ENCODE peak calls at places on chromosome 2, in eight cellular contexts. D is heart right ventricle, H is fibroblast of lung, G is cardiac fibroblast, R is HCT116, O is GM06990, E is MM.1S, F is mammary epithelial cell. L is an unnamed sample.
A peak's percentile ranks its signal among the peaks of the same experiment; 100 is the strongest.

GRCh38 chr2:196459539-196459938 is 180.0 kb upstream of the CCDC150 start:
- DNase-seq in D (no peak), G (peak; percentile 40), R (no peak), H (peak; percentile 36), O (no peak), F (peak; percentile 17), E (peak; percentile 87), L (peak; percentile 72)

GRCh38 chr2:29014811-29015414 is 33.8 kb downstream of the TOGARAM2 start:
- DNase-seq in D (peak; percentile 67), G (peak; percentile 78), E (no peak), R (no peak), O (peak; percentile 35), H (peak; percentile 31), F (peak; percentile 34), L (peak; percentile 12)

GRCh38 chr2:236825989-236826510 is 256.4 kb downstream of the ACKR3 start:
- DNase-seq in O (no peak), H (no peak), G (no peak), F (no peak), E (no peak), D (no peak), R (no peak), L (no peak)

GRCh38 chr2:133193544-133193943 is 374.7 kb downstream of the NCKAP5 start:
- DNase-seq in O (no peak), D (no peak), R (no peak), F (no peak), E (no peak), H (no peak), G (no peak), L (no peak)

GRCh38 chr2:106153781-106154180 is 40.3 kb downstream of the UXS1 start:
- DNase-seq in F (no peak), H (no peak), E (no peak), D (no peak), R (no peak), G (no peak), O (no peak), L (no peak)

GRCh38 chr2:127784965-127785518 is 25.9 kb downstream of the WDR33 start:
- DNase-seq in G (no peak), D (no peak), H (no peak), E (no peak), R (no peak), O (no peak), F (no peak), L (no peak)

GRCh38 chr2:162254472-162254871 is 11.2 kb upstream of the FAP start:
- DNase-seq in G (no peak), H (no peak), D (no peak), E (no peak), F (no peak), O (no peak), R (no peak), L (no peak)

GRCh38 chr2:159893439-159893838 is 95.4 kb upstream of the CD302 start:
- DNase-seq in E (no peak), G (no peak), D (no peak), H (no peak), F (no peak), O (no peak), R (no peak), L (no peak)

GRCh38 chr2:144445196-144445595 is 74.7 kb downstream of the ZEB2 start:
- DNase-seq in H (no peak), G (no peak), O (no peak), R (no peak), D (no peak), E (no peak), F (no peak), L (no peak)

GRCh38 chr2:144446136-144446535 is 73.8 kb downstream of the ZEB2 start:
- DNase-seq in G (no peak), R (no peak), D (no peak), H (no peak), O (no peak), F (no peak), E (no peak), L (no peak)

GRCh38 chr2:144444418-144444817 is 75.5 kb downstream of the ZEB2 start:
- DNase-seq in G (no peak), H (no peak), R (no peak), D (no peak), E (no peak), F (no peak), O (no peak), L (no peak)

GRCh38 chr2:144441711-144442141 is 78.2 kb downstream of the ZEB2 start:
- DNase-seq in H (no peak), E (no peak), F (no peak), O (no peak), G (no peak), R (no peak), D (no peak), L (no peak)

DNA sequence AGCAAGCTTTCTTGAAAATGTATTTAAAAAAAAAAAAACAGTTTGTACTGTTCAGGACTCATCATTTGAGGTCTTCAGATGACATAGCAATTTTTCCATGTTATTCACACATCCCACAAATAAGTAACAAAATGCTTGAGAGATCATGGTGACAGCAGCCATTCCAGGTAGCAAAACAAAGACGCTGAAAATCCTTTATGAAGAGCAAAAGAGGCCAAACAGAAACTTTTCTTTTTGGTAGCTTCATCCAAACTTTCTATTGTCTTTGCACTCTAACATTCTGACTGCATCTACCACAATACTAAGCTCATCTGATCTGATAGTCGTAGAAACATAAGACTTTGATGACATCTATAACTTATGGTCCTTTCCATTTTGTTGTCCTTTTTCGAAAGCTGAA is 76.1 kb downstream of the ZEB2 start:
- DNase-seq in E (no peak), D (no peak), G (peak; percentile 40), F (no peak), R (no peak), O (no peak), H (no peak), L (no peak)
- H3K4me3 ChIP-seq in E (no peak overlapping the region), D (no peak overlapping the region), G (no peak overlapping the region), F (no peak overlapping the region), R (no peak overlapping the region), O (no peak overlapping the region), H (no peak overlapping the region), L (no peak overlapping the region)

GRCh38 chr2:107932986-107933385 is 53.3 kb upstream of the SLC5A7 start:
- DNase-seq in R (no peak), E (peak; percentile 30), H (peak; percentile 14), F (no peak), O (no peak), G (peak; percentile 34), D (no peak), L (peak; percentile 18)
- TF ChIP-seq CTCF in R (no peak), E (peak; percentile 55), H (peak; percentile 43), F (peak; percentile 16), O (peak; percentile 37), G (peak; percentile 42), D (peak; percentile 55), L (peak; percentile 37)

GRCh38 chr2:58429285-58429874 is 188.3 kb upstream of the FANCL start:
- DNase-seq in R (no peak), D (no peak), O (no peak), H (no peak), G (no peak), E (no peak), F (no peak), L (no peak)
- H3K4me3 ChIP-seq in R (no peak overlapping the region), D (no peak overlapping the region), O (no peak overlapping the region), H (no peak overlapping the region), G (no peak overlapping the region), E (no peak overlapping the region), F (no peak overlapping the region), L (no peak overlapping the region)

DNA sequence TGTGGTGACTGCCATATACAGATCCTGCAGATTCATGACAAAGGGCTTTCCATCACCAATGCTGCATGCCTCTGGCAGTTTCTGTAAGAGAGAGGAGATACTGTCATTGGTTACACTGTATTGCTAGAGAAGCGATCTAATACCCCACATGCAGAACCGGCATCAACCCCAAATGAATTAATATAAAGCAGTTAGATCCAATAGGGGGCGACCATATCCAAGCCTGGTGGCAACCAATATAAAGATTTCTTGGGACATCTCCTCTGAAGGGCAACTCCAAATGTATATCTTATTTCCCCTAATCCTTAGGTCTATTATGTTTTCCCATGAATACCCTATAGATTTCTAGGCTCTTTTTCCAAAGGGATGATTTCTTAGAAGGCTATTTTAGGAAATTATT is 17.4 kb upstream of the IHH start:
- DNase-seq in R (no peak), E (no peak), O (no peak), D (no peak), G (no peak), F (no peak), H (no peak), L (no peak)
- TF ChIP-seq CTCF in R (peak; percentile 8), E (peak; percentile 9), O (no peak), D (no peak), G (peak; percentile 23), F (no peak), H (peak; percentile 33), L (no peak)

DNA sequence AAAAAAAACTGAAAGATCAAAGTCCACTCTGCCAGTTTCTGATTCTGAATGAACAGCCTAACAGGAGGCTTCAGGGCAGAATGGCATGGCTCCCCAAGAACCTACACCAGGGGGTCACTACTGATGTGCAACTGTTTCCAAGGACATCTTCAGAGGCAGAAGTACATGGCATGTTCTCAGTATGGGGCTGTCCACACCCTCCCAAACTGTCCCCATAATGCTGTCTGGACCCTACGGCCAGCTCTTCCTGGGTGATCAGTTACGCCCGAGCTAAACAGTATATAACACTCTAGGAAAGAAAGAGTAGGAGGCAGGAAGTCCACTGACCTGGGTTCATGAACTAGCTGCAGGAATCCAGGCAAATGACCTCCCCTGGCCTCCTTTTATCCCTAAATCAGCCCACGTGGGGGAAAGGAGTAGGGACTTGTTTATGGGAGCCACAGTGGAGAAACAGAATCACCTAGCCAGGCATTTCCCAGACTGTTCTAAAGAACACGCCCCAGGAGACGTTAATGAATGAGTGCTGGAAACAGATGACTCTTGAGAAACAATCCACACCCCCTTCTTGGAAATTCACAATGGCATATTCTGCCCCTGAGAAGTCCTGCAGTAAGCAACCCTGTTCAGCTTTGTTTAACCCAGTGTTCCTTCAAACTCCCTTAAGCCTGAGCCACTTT is 2.5 kb downstream of the TMBIM1 start:
- DNase-seq in H (peak; percentile 55), G (peak; percentile 71), D (no peak), O (no peak), E (no peak), F (peak; percentile 88), R (no peak), L (peak; percentile 76)
- H3K4me3 ChIP-seq in H (peak overlapping the region; percentile 95), G (no peak overlapping the region), D (peak overlapping the region; percentile 99), O (peak overlapping the region; percentile 12), E (no peak overlapping the region), F (peak overlapping the region; percentile 98), R (no peak overlapping the region), L (peak overlapping the region; percentile 93)

GRCh38 chr2:164617466-164617865 is 3.8 kb downstream of the GRB14 start:
- DNase-seq in O (no peak), G (peak; percentile 71), R (no peak), F (peak; percentile 35), D (no peak), E (no peak), H (no peak), L (peak; percentile 51)

GRCh38 chr2:164609790-164610189 is 11.5 kb downstream of the GRB14 start:
- DNase-seq in D (no peak), H (no peak), G (no peak), E (no peak), O (no peak), R (no peak), F (peak; percentile 48), L (no peak)

GRCh38 chr2:164613321-164613982 is 7.8 kb downstream of the GRB14 start:
- DNase-seq in R (no peak), H (no peak), G (no peak), D (no peak), F (no peak), E (no peak), O (no peak), L (no peak)
- TF ChIP-seq CTCF in R (no peak), H (no peak), G (no peak), D (no peak), F (no peak), E (no peak), O (no peak), L (no peak)

L was measured in fibroblast of the aortic adventitia.